ENCODE peak calls at places on chromosomes 7 and 10, in ten cellular contexts. N, V, Y, A, G, L, R, F, D and P are unnamed samples.

GRCh38 chr10:53325073-53325472 is 552.5 kb upstream of the MBL2 start:
- DNase-seq in N (no peak), R (no peak), Y (no peak), F (no peak), V (no peak), D (no peak), G (peak; percentile 31), L (no peak), A (no peak), P (no peak)

GRCh38 chr7:135678612-135679575 is 16.6 kb downstream of the STMP1 start:
- DNase-seq in A (no peak), Y (no peak), G (no peak), N (peak; percentile 67), L (no peak), R (no peak), V (no peak), F (peak; percentile 34), D (no peak), P (no peak)

GRCh38 chr7:100044719-100045118 is 4.9 kb upstream of the ZSCAN21 start:
- DNase-seq in F (no peak), L (no peak), A (peak; percentile 32), G (no peak), R (no peak), V (no peak), Y (no peak), D (no peak), N (no peak), P (no peak)

GRCh38 chr7:92840309-92840708 is 3.9 kb upstream of the CDK6 start:
- DNase-seq in G (no peak), A (no peak), F (no peak), N (no peak), R (no peak), D (no peak), Y (no peak), V (no peak), L (no peak), P (no peak)

GRCh38 chr7:68155676-68156075 is 1159.0 kb downstream of the TYW1 start:
- DNase-seq in L (no peak), V (no peak), A (no peak), Y (no peak), F (no peak), D (no peak), G (no peak), R (no peak), N (no peak), P (no peak)

GRCh38 chr10:119651514-119652327 is 541 bp downstream of the BAG3 start:
- DNase-seq in G (no peak), Y (no peak), L (no peak), N (no peak), R (no peak), V (no peak), F (no peak), D (peak; percentile 59), A (no peak), P (no peak)

GRCh38 chr10:46541017-46541661 is 15.3 kb downstream of the GPRIN2 start:
- DNase-seq in D (peak; percentile 85), V (no peak), A (peak; percentile 94), Y (no peak), G (no peak), L (peak; percentile 69), R (no peak), N (peak; percentile 52), F (peak; percentile 22), P (peak; percentile 79)

GRCh38 chr10:50853557-50853956 is 31.9 kb downstream of the A1CF start:
- DNase-seq in V (no peak), G (no peak), D (no peak), Y (no peak), F (no peak), N (no peak), L (no peak), A (no peak), R (no peak), P (no peak)

GRCh38 chr10:129373718-129374117 is 93.3 kb upstream of the MGMT start:
- DNase-seq in Y (peak; percentile 52), A (no peak), R (no peak), G (no peak), V (no peak), N (no peak), L (no peak), D (no peak), F (no peak), P (no peak)

GRCh38 chr7:118080947-118081346 is 103.0 kb upstream of the LSM8 start:
- DNase-seq in F (no peak), D (no peak), L (peak; percentile 65), R (no peak), A (peak; percentile 57), N (no peak), G (peak; percentile 90), V (no peak), Y (no peak), P (no peak)

GRCh38 chr10:112914288-112914952 is 35.6 kb upstream of the TCF7L2 start:
- DNase-seq in D (no peak), N (no peak), F (no peak), Y (no peak), G (no peak), V (no peak), R (no peak), L (no peak), A (no peak), P (no peak)

GRCh38 chr7:28112883-28113540 is 67.6 kb downstream of the JAZF1 start:
- DNase-seq in R (no peak), V (no peak), L (no peak), A (no peak), N (no peak), F (peak; percentile 50), G (peak; percentile 38), D (no peak), Y (no peak), P (no peak)

GRCh38 chr7:28114056-28114455 is 66.5 kb downstream of the JAZF1 start:
- DNase-seq in V (no peak), D (no peak), R (no peak), N (no peak), Y (no peak), G (no peak), A (no peak), L (no peak), F (no peak), P (no peak)

GRCh38 chr7:28112056-28112455 is 68.5 kb downstream of the JAZF1 start:
- DNase-seq in G (no peak), V (no peak), N (no peak), A (no peak), F (no peak), R (no peak), D (no peak), L (no peak), Y (no peak), P (no peak)

GRCh38 chr7:28110427-28111012 is 70.1 kb downstream of the JAZF1 start:
- DNase-seq in D (no peak), Y (no peak), G (no peak), N (no peak), V (no peak), F (no peak), L (no peak), A (no peak), R (no peak), P (no peak)

DNA sequence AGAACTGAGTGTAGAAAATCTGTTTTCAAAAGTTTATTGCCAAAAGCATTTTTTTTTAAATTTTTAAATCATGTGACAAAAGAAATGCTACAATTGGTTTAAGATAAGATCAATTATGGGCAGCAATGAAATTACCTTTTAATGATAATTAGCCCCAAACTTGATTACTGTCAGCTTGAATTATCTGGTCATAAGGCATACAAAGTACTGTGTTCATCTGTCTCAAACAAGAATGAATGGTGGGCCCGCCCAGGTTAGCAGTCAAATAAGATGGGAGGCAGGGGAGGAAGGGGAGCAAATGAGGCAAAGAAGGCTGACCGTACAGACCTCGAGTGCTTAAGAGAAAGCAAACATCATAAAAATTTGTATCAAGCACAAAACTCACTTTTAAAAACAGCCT is 68.1 kb downstream of the JAZF1 start:
- DNase-seq in N (no peak), F (no peak), L (no peak), A (no peak), G (no peak), Y (no peak), D (no peak), V (no peak), R (no peak), P (no peak)
- H3K27ac ChIP-seq in N (no peak overlapping the region), F (no peak overlapping the region), L (no peak overlapping the region), A (no peak overlapping the region), G (no peak overlapping the region), Y (no peak overlapping the region), D (no peak overlapping the region), V (no peak overlapping the region), R (no peak overlapping the region), P (peak overlapping the region; percentile 60)

DNA sequence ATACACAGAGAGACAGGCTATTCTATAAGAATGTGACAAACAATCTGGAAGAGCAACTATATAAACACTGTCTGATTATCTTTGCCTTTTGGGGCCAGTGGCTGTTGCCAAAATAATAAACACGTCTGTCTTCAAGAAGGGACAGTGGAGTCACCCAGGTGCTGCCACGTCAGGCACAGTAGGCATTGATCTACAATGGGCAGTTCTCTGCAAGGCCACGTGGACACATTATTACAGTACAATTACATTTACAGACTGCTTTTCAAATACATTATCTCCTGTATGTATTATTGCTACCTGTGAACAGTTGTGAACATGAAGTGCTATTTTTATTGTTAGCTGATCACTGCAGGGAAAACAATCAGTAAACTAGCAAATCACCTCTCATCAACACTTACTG is 14.0 kb downstream of the DNMBP start:
- DNase-seq in N (no peak), D (no peak), R (no peak), V (no peak), G (no peak), Y (no peak), F (no peak), A (no peak), L (no peak), P (no peak)
- H3K27ac ChIP-seq in N (no peak overlapping the region), D (peak overlapping the region; percentile 66), R (no peak overlapping the region), V (no peak overlapping the region), G (no peak overlapping the region), Y (no peak overlapping the region), F (no peak overlapping the region), A (no peak overlapping the region), L (peak overlapping the region; percentile 37), P (no peak overlapping the region)

DNA sequence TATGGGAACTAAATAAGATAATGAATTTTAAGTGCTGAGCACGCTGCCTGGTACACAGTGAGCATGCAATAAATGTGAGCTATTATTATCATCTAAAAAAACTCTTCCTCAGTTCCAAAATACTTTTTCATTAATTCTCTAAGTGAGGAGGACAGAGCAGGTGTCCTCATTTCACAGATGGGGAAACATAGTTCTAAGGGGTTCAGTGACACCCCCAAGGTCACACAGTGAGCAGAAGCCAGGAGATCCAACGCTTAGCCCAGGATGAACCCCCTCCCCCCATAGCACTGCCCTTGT is 6.8 kb upstream of the RRP12 start:
- DNase-seq in Y (no peak), A (no peak), R (no peak), N (no peak), D (no peak), G (no peak), F (no peak), V (no peak), L (no peak), P (no peak)
- H3K27ac ChIP-seq in Y (no peak overlapping the region), A (no peak overlapping the region), R (no peak overlapping the region), N (peak overlapping the region; percentile 6), D (no peak overlapping the region), G (no peak overlapping the region), F (no peak overlapping the region), V (peak overlapping the region; percentile 15), L (peak overlapping the region; percentile 46), P (peak overlapping the region; percentile 69)

DNA sequence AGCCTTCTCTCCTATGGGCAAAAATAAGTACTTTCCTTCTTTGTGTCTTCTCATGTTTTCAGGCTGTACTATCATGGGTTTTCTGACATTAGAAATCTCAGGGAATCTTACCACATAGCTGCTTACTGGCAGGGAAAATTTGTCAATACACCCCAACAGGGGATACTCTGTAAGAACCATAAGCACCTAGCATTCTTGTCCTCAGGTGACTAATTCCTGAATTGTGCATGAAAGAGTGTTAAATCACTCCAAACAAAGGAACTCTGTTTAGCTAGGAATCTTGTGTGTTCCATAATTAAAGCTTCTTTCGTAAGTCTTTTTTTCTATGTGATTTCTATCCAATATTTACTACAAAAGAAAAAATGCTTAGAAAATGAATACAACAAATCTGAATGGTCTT is 206.7 kb upstream of the POT1 start:
- DNase-seq in G (no peak), R (no peak), A (no peak), V (peak; percentile 17), Y (no peak), L (no peak), N (no peak), F (no peak), D (no peak), P (no peak)
- H3K27ac ChIP-seq in G (no peak overlapping the region), R (no peak overlapping the region), A (no peak overlapping the region), V (no peak overlapping the region), Y (no peak overlapping the region), L (peak overlapping the region; percentile 80), N (no peak overlapping the region), F (no peak overlapping the region), D (no peak overlapping the region), P (no peak overlapping the region)